ENCODE peak calls at places on chromosomes 13 and 19, in four cellular contexts. U, H, W and B are unnamed samples.

GRCh38 chr13:66296328-66296727 is 933.8 kb downstream of the PCDH9 start:
- DNase-seq in U (no peak), H (no peak), W (no peak), B (no peak)

GRCh38 chr19:18006895-18007604 is 920 bp upstream of the ARRDC2 start:
- DNase-seq in U (peak), H (no peak), W (peak), B (no peak)

GRCh38 chr13:100235311-100235901 is 146.5 kb downstream of the PCCA start:
- DNase-seq in U (peak), H (peak), W (no peak), B (no peak)

GRCh38 chr19:30222428-30222873 is 149.7 kb upstream of the ZNF536 start:
- DNase-seq in U (no peak), H (no peak), W (no peak), B (no peak)

GRCh38 chr13:45482571-45483173 is 17.9 kb downstream of the COG3 start:
- DNase-seq in U (no peak), H (peak), W (no peak), B (no peak)

GRCh38 chr13:90683711-90684131 is 663.8 kb upstream of the MIR17HG start:
- DNase-seq in U (no peak), H (no peak), W (no peak), B (no peak)

GRCh38 chr19:15300533-15301194 is 31.7 kb downstream of the BRD4 start:
- DNase-seq in U (peak), H (no peak), W (no peak), B (no peak)

GRCh38 chr13:26601669-26602068 is 44.2 kb downstream of the WASF3 start:
- DNase-seq in U (peak), H (no peak), W (no peak), B (no peak)

GRCh38 chr19:37977992-37978391 is 71.0 kb downstream of the SIPA1L3 start:
- DNase-seq in U (peak), H (no peak), W (no peak), B (peak)

GRCh38 chr19:2636897-2637683 is 65.4 kb downstream of the GNG7 start:
- DNase-seq in U (peak), H (no peak), W (peak), B (no peak)

GRCh38 chr13:33347866-33348265 is 62.3 kb upstream of the STARD13 start:
- DNase-seq in U (no peak), H (no peak), W (no peak), B (no peak)
- H3K27ac ChIP-seq in U (no peak), H (no peak), W (no peak), B (no peak)

GRCh38 chr19:58499021-58499927 is 12.5 kb downstream of the SLC27A5 start:
- DNase-seq in U (peak), H (peak), W (peak), B (peak)

GRCh38 chr19:58498316-58499020 is 13.3 kb downstream of the SLC27A5 start:
- DNase-seq in U (no peak), H (no peak), W (no peak), B (no peak)

GRCh38 chr19:58497634-58498170 is 14.1 kb downstream of the SLC27A5 start:
- DNase-seq in U (no peak), H (no peak), W (no peak), B (no peak)

DNA sequence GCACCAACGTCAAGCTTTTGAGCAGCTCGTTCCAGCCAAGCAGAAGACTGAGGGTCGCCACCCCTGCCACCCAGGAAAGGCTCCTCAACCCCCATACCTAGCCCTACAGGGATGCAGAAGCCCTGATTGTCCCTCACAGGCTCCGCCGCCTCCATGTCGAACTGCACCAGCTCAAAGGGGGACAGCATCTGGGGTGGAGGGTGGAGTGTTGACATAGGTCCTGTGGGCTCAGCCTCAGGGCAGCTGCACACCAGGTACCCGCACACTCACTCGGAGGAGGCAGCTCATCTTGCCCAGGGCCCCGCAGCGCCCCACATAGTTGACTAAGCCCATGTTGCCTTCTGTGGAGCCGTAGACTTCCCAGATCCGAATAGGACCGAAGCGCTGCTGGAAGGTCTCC is 11.6 kb downstream of the SLC27A5 start:
- DNase-seq in U (no peak), H (no peak), W (no peak), B (no peak)
- H3K27ac ChIP-seq in U (no peak), H (no peak), W (peak), B (no peak)

GRCh38 chr19:16509141-16510061 is 13.2 kb downstream of the C19orf44 start:
- DNase-seq in U (no peak), H (no peak), W (peak), B (no peak)
- H3K27ac ChIP-seq in U (no peak), H (no peak), W (peak), B (no peak)

GRCh38 chr13:43244482-43244881 is 221.1 kb downstream of the DNAJC15 start:
- DNase-seq in U (no peak), H (no peak), W (no peak), B (no peak)
- H3K27ac ChIP-seq in U (no peak), H (no peak), W (no peak), B (peak)

GRCh38 chr19:35254341-35255297 is 5.8 kb downstream of the LSR start:
- DNase-seq in U (no peak), H (no peak), W (no peak), B (no peak)
- H3K27ac ChIP-seq in U (no peak), H (no peak), W (no peak), B (no peak)